ENCODE peak calls at places on chromosome 18, in six cellular contexts. One of them, this sample, is unnamed.

GRCh38 chr18:27632706-27633105 is 447.6 kb upstream of the CHST9 start:
- DNase-seq in mesenchymal stem cell: no peak
- DNase-seq in H1: no peak
- DNase-seq in neuronal stem cell: no peak
- DNase-seq in IMR-90: no peak
- DNase-seq in trophoblast cell: no peak
- DNase-seq in this sample: no peak

GRCh38 chr18:46536215-46536874 is 120.7 kb downstream of the LOXHD1 start:
- DNase-seq in IMR-90: no peak
- DNase-seq in H1: no peak
- DNase-seq in trophoblast cell: no peak
- DNase-seq in neuronal stem cell: no peak
- DNase-seq in mesenchymal stem cell: no peak
- DNase-seq in this sample: no peak

GRCh38 chr18:13889661-13890060 is 25.7 kb downstream of the MC2R start:
- DNase-seq in mesenchymal stem cell: no peak
- DNase-seq in trophoblast cell: no peak
- DNase-seq in H1: no peak
- DNase-seq in neuronal stem cell: no peak
- DNase-seq in IMR-90: no peak
- DNase-seq in this sample: no peak

GRCh38 chr18:3323900-3324299 is 62.0 kb downstream of the MYL12B start:
- DNase-seq in neuronal stem cell: no peak
- DNase-seq in IMR-90: no peak
- DNase-seq in trophoblast cell: no peak
- DNase-seq in mesenchymal stem cell: no peak
- DNase-seq in H1: no peak
- DNase-seq in this sample: no peak

GRCh38 chr18:75538727-75539126 is 111.2 kb upstream of the SMIM21 start:
- DNase-seq in H1: no peak
- DNase-seq in IMR-90: peak; percentile 76
- DNase-seq in mesenchymal stem cell: no peak
- DNase-seq in neuronal stem cell: no peak
- DNase-seq in trophoblast cell: no peak
- DNase-seq in this sample: no peak

GRCh38 chr18:43882358-43882757 is 605.1 kb upstream of the SYT4 start:
- DNase-seq in IMR-90: no peak
- DNase-seq in mesenchymal stem cell: no peak
- DNase-seq in neuronal stem cell: no peak
- DNase-seq in trophoblast cell: no peak
- DNase-seq in H1: no peak
- DNase-seq in this sample: no peak

GRCh38 chr18:64037812-64038414 is 68.0 kb downstream of the SERPINB8 start:
- DNase-seq in trophoblast cell: no peak
- DNase-seq in mesenchymal stem cell: peak; percentile 36
- DNase-seq in H1: no peak
- DNase-seq in IMR-90: peak; percentile 11
- DNase-seq in neuronal stem cell: peak; percentile 41
- DNase-seq in this sample: no peak

GRCh38 chr18:38077219-38077618 is 511.6 kb upstream of the CELF4 start:
- DNase-seq in neuronal stem cell: peak; percentile 11
- DNase-seq in IMR-90: no peak
- DNase-seq in trophoblast cell: no peak
- DNase-seq in mesenchymal stem cell: peak; percentile 10
- DNase-seq in H1: no peak
- DNase-seq in this sample: no peak

GRCh38 chr18:50658601-50659000 is 98.7 kb downstream of the MAPK4 start:
- DNase-seq in H1: no peak
- DNase-seq in neuronal stem cell: no peak
- DNase-seq in trophoblast cell: no peak
- DNase-seq in mesenchymal stem cell: no peak
- DNase-seq in IMR-90: no peak
- DNase-seq in this sample: no peak

GRCh38 chr18:21057112-21057511 is 54.5 kb downstream of the ROCK1 start:
- DNase-seq in mesenchymal stem cell: no peak
- DNase-seq in H1: no peak
- DNase-seq in neuronal stem cell: no peak
- DNase-seq in IMR-90: no peak
- DNase-seq in trophoblast cell: no peak
- DNase-seq in this sample: no peak

GRCh38 chr18:1659190-1659589 is 754.5 kb downstream of the ADCYAP1 start:
- DNase-seq in IMR-90: no peak
- DNase-seq in H1: no peak
- DNase-seq in mesenchymal stem cell: no peak
- DNase-seq in trophoblast cell: no peak
- DNase-seq in neuronal stem cell: no peak
- DNase-seq in this sample: no peak

GRCh38 chr18:26745288-26745975 is 120.1 kb downstream of the AQP4 start:
- DNase-seq in IMR-90: no peak
- DNase-seq in neuronal stem cell: no peak
- DNase-seq in H1: no peak
- DNase-seq in mesenchymal stem cell: no peak
- DNase-seq in trophoblast cell: no peak
- DNase-seq in this sample: no peak

GRCh38 chr18:12857215-12857924 is 26.7 kb downstream of the PTPN2 start:
- DNase-seq in H1: no peak
- DNase-seq in IMR-90: no peak
- DNase-seq in trophoblast cell: no peak
- DNase-seq in mesenchymal stem cell: no peak
- DNase-seq in neuronal stem cell: no peak
- DNase-seq in this sample: no peak

GRCh38 chr18:76265375-76266225 is 229.4 kb downstream of the ZNF516 start:
- DNase-seq in H1: no peak
- DNase-seq in trophoblast cell: no peak
- DNase-seq in mesenchymal stem cell: peak; percentile 3
- DNase-seq in neuronal stem cell: no peak
- DNase-seq in IMR-90: peak; percentile 38
- DNase-seq in this sample: no peak

GRCh38 chr18:44696892-44697291 is 16.2 kb downstream of the SETBP1 start:
- DNase-seq in H1: peak; percentile 49
- DNase-seq in mesenchymal stem cell: no peak
- DNase-seq in IMR-90: no peak
- DNase-seq in neuronal stem cell: no peak
- DNase-seq in trophoblast cell: no peak
- DNase-seq in this sample: peak; percentile 29

GRCh38 chr18:47095810-47096209 is 54.5 kb downstream of the HDHD2 start:
- DNase-seq in neuronal stem cell: no peak
- DNase-seq in trophoblast cell: no peak
- DNase-seq in H1: no peak
- DNase-seq in mesenchymal stem cell: no peak
- DNase-seq in IMR-90: no peak
- DNase-seq in this sample: no peak

GRCh38 chr18:56869189-56869777 is 218.1 kb downstream of the WDR7 start:
- DNase-seq in H1: no peak
- DNase-seq in neuronal stem cell: no peak
- DNase-seq in IMR-90: peak; percentile 73
- DNase-seq in mesenchymal stem cell: peak; percentile 65
- DNase-seq in trophoblast cell: peak; percentile 33
- DNase-seq in this sample: no peak

GRCh38 chr18:30086351-30086750 is 956.2 kb downstream of the DSC3 start:
- DNase-seq in H1: no peak
- DNase-seq in mesenchymal stem cell: no peak
- DNase-seq in neuronal stem cell: no peak
- DNase-seq in trophoblast cell: no peak
- DNase-seq in IMR-90: no peak
- DNase-seq in this sample: no peak

GRCh38 chr18:38321262-38321661 is 755.7 kb upstream of the CELF4 start:
- DNase-seq in neuronal stem cell: no peak
- DNase-seq in H1: no peak
- DNase-seq in mesenchymal stem cell: no peak
- DNase-seq in trophoblast cell: no peak
- DNase-seq in IMR-90: no peak
- DNase-seq in this sample: no peak

GRCh38 chr18:78240091-78240490 is 739.5 kb upstream of the SALL3 start:
- DNase-seq in mesenchymal stem cell: no peak
- DNase-seq in neuronal stem cell: no peak
- DNase-seq in IMR-90: no peak
- DNase-seq in H1: no peak
- DNase-seq in trophoblast cell: no peak
- DNase-seq in this sample: no peak

GRCh38 chr18:76519156-76519549 is 24.1 kb upstream of the ZNF516 start:
- DNase-seq in mesenchymal stem cell: peak; percentile 39
- DNase-seq in trophoblast cell: no peak
- DNase-seq in neuronal stem cell: no peak
- DNase-seq in H1: no peak
- DNase-seq in IMR-90: no peak
- DNase-seq in this sample: no peak

GRCh38 chr18:9336827-9337226 is 2.3 kb downstream of the TWSG1 start:
- DNase-seq in neuronal stem cell: no peak
- DNase-seq in trophoblast cell: no peak
- DNase-seq in IMR-90: no peak
- DNase-seq in H1: no peak
- DNase-seq in mesenchymal stem cell: no peak
- DNase-seq in this sample: no peak

GRCh38 chr18:73316513-73316912 is 448.7 kb upstream of the NETO1 start:
- DNase-seq in IMR-90: peak; percentile 28
- DNase-seq in mesenchymal stem cell: no peak
- DNase-seq in trophoblast cell: no peak
- DNase-seq in neuronal stem cell: no peak
- DNase-seq in H1: no peak
- DNase-seq in this sample: no peak

GRCh38 chr18:5543854-5544389 is at the start of gene EPB41L3:
- DNase-seq in mesenchymal stem cell: no peak
- DNase-seq in H1: peak; percentile 58
- DNase-seq in trophoblast cell: no peak
- DNase-seq in neuronal stem cell: no peak
- DNase-seq in IMR-90: peak; percentile 20
- DNase-seq in this sample: peak; percentile 57

GRCh38 chr18:48127546-48128105 is 197.2 kb upstream of the SMAD2 start:
- DNase-seq in trophoblast cell: no peak
- DNase-seq in IMR-90: no peak
- DNase-seq in H1: no peak
- DNase-seq in neuronal stem cell: no peak
- DNase-seq in mesenchymal stem cell: no peak
- DNase-seq in this sample: no peak

GRCh38 chr18:48124857-48125626 is 194.6 kb upstream of the SMAD2 start:
- DNase-seq in neuronal stem cell: no peak
- DNase-seq in H1: no peak
- DNase-seq in IMR-90: no peak
- DNase-seq in trophoblast cell: no peak
- DNase-seq in mesenchymal stem cell: no peak
- DNase-seq in this sample: no peak

GRCh38 chr18:48126240-48126639 is 195.8 kb upstream of the SMAD2 start:
- DNase-seq in neuronal stem cell: no peak
- DNase-seq in IMR-90: no peak
- DNase-seq in trophoblast cell: no peak
- DNase-seq in H1: no peak
- DNase-seq in mesenchymal stem cell: no peak
- DNase-seq in this sample: no peak

GRCh38 chr18:48123965-48124364 is 193.5 kb upstream of the SMAD2 start:
- DNase-seq in neuronal stem cell: no peak
- DNase-seq in IMR-90: no peak
- DNase-seq in H1: no peak
- DNase-seq in trophoblast cell: no peak
- DNase-seq in mesenchymal stem cell: no peak
- DNase-seq in this sample: no peak

GRCh38 chr18:48125724-48126123 is 195.3 kb upstream of the SMAD2 start:
- DNase-seq in IMR-90: no peak
- DNase-seq in neuronal stem cell: no peak
- DNase-seq in H1: no peak
- DNase-seq in trophoblast cell: no peak
- DNase-seq in mesenchymal stem cell: no peak
- DNase-seq in this sample: no peak
- H3K14ac ChIP-seq in IMR-90: no peak overlapping the region
- H3K14ac ChIP-seq in neuronal stem cell: no peak overlapping the region
- H3K14ac ChIP-seq in H1: no peak overlapping the region
- H3K14ac ChIP-seq in trophoblast cell: no peak overlapping the region
- H3K14ac ChIP-seq in mesenchymal stem cell: no peak overlapping the region
- H3K14ac ChIP-seq in this sample: no peak overlapping the region

GRCh38 chr18:62328775-62329525 is 3.8 kb downstream of the TNFRSF11A start:
- DNase-seq in H1: peak; percentile 41
- DNase-seq in trophoblast cell: no peak
- DNase-seq in mesenchymal stem cell: no peak
- DNase-seq in neuronal stem cell: no peak
- DNase-seq in IMR-90: no peak
- DNase-seq in this sample: no peak
- H2AK5ac ChIP-seq in H1: no peak overlapping the region
- H2AK5ac ChIP-seq in trophoblast cell: no peak overlapping the region
- H2AK5ac ChIP-seq in mesenchymal stem cell: no peak overlapping the region
- H2AK5ac ChIP-seq in neuronal stem cell: no peak overlapping the region
- H2AK5ac ChIP-seq in IMR-90: no peak overlapping the region
- H2AK5ac ChIP-seq in this sample: no peak overlapping the region

GRCh38 chr18:61706516-61706915 is 186.3 kb downstream of the RNF152 start:
- DNase-seq in mesenchymal stem cell: no peak
- DNase-seq in H1: no peak
- DNase-seq in IMR-90: no peak
- DNase-seq in neuronal stem cell: no peak
- DNase-seq in trophoblast cell: no peak
- DNase-seq in this sample: no peak

GRCh38 chr18:61697306-61697909 is 195.4 kb downstream of the RNF152 start:
- DNase-seq in trophoblast cell: no peak
- DNase-seq in H1: no peak
- DNase-seq in neuronal stem cell: peak; percentile 17
- DNase-seq in mesenchymal stem cell: no peak
- DNase-seq in IMR-90: no peak
- DNase-seq in this sample: no peak

GRCh38 chr18:61703508-61703907 is 189.3 kb downstream of the RNF152 start:
- DNase-seq in trophoblast cell: no peak
- DNase-seq in IMR-90: peak; percentile 97
- DNase-seq in mesenchymal stem cell: peak; percentile 29
- DNase-seq in neuronal stem cell: no peak
- DNase-seq in H1: no peak
- DNase-seq in this sample: no peak

GRCh38 chr18:61699397-61700090 is 193.3 kb downstream of the RNF152 start:
- DNase-seq in H1: no peak
- DNase-seq in trophoblast cell: no peak
- DNase-seq in neuronal stem cell: no peak
- DNase-seq in mesenchymal stem cell: no peak
- DNase-seq in IMR-90: no peak
- DNase-seq in this sample: no peak

GRCh38 chr18:61702007-61702406 is 190.8 kb downstream of the RNF152 start:
- DNase-seq in neuronal stem cell: no peak
- DNase-seq in IMR-90: peak; percentile 89
- DNase-seq in mesenchymal stem cell: no peak
- DNase-seq in trophoblast cell: no peak
- DNase-seq in H1: no peak
- DNase-seq in this sample: no peak
- H3K14ac ChIP-seq in neuronal stem cell: no peak overlapping the region
- H3K14ac ChIP-seq in IMR-90: peak overlapping the region; percentile 34
- H3K14ac ChIP-seq in mesenchymal stem cell: no peak overlapping the region
- H3K14ac ChIP-seq in trophoblast cell: no peak overlapping the region
- H3K14ac ChIP-seq in H1: no peak overlapping the region
- H3K14ac ChIP-seq in this sample: no peak overlapping the region

DNA sequence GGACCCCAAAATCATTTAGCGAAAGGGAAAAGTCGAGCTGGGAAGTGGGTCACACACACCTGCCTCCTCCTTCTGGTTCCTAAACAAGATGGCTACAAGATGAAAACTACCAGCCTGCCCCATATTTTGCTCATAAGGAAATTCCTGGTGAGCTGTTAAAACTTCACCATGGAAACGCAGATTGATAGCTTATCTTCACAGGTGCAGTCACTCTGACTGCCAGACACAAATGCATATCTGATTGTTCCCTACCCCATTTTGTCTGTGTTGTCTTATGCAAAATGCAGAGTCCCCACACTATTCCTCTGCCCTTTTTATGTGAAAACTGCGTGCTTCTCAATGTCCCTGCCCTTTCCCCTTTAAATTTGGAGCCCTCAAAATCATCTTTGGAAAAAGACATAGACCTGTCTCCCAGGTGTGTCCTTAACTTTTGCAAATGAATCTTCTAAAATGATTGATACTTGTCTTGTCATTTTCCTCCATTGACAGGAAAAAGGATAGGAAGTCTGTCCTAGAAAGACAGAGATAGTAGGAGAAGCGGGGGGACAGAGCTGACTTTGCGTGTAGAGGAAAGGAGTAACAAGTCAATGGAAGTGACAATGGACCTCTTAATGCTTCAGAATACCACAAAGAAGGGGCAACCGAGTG is 38.9 kb upstream of the THOC1 start:
- DNase-seq in trophoblast cell: no peak
- DNase-seq in IMR-90: no peak
- DNase-seq in neuronal stem cell: no peak
- DNase-seq in mesenchymal stem cell: no peak
- DNase-seq in H1: no peak
- DNase-seq in this sample: no peak
- H2AK5ac ChIP-seq in trophoblast cell: no peak overlapping the region
- H2AK5ac ChIP-seq in IMR-90: no peak overlapping the region
- H2AK5ac ChIP-seq in neuronal stem cell: no peak overlapping the region
- H2AK5ac ChIP-seq in mesenchymal stem cell: no peak overlapping the region
- H2AK5ac ChIP-seq in H1: no peak overlapping the region
- H2AK5ac ChIP-seq in this sample: no peak overlapping the region